ENCODE peak calls at places on chromosomes 13 and 19, in seven cellular contexts. L, W, K, A, Q, B and M are unnamed samples. For H3K27me3, the result is how much of the 10 kb centered on the place peaks cover.

GRCh38 chr19:51024924-51025323 is 1.5 kb downstream of the KLK11 start:
- DNase-seq in K (no peak), Q (no peak), W (no peak), A (no peak), L (no peak), B (no peak), M (no peak)

GRCh38 chr13:51980918-51981317 is 30.3 kb downstream of the ATP7B start:
- DNase-seq in B (no peak), K (no peak), W (no peak), Q (no peak), A (no peak), L (no peak), M (no peak)

GRCh38 chr13:26584713-26585112 is 27.2 kb downstream of the WASF3 start:
- DNase-seq in B (peak), A (peak), W (no peak), Q (no peak), L (no peak), K (no peak), M (no peak)

GRCh38 chr19:39038098-39038497 is 5.7 kb upstream of the FBXO27 start:
- DNase-seq in Q (peak), W (no peak), A (peak), B (peak), L (peak), K (no peak), M (no peak)

GRCh38 chr13:40121711-40122110 is 466.2 kb downstream of the COG6 start:
- DNase-seq in A (no peak), W (no peak), L (no peak), Q (no peak), B (no peak), K (no peak), M (no peak)

GRCh38 chr13:105118577-105118976 is 1416.9 kb downstream of the EFNB2 start:
- DNase-seq in W (no peak), L (no peak), A (no peak), K (no peak), Q (no peak), B (no peak), M (no peak)

GRCh38 chr13:110126391-110126961 is 180.5 kb downstream of the COL4A1 start:
- DNase-seq in K (no peak), A (peak), W (peak), L (no peak), B (peak), Q (peak), M (no peak)

GRCh38 chr19:17183858-17184271 is 31.3 kb upstream of the USE1 start:
- DNase-seq in Q (no peak), A (no peak), B (no peak), L (no peak), K (no peak), W (no peak), M (no peak)

GRCh38 chr13:75931116-75931515 is 295.0 kb downstream of the LMO7 start:
- DNase-seq in B (no peak), W (no peak), L (no peak), A (no peak), K (no peak), Q (no peak), M (no peak)

GRCh38 chr13:60407095-60407494 is 10.1 kb downstream of the TDRD3 start:
- DNase-seq in Q (no peak), W (no peak), K (no peak), L (no peak), A (no peak), B (no peak), M (no peak)

GRCh38 chr13:112897956-112898785 is 70.8 kb upstream of the MCF2L start:
- DNase-seq in W (no peak), K (peak), A (no peak), B (no peak), Q (peak), L (no peak), M (no peak)

GRCh38 chr13:112898786-112899617 is 70.0 kb upstream of the MCF2L start:
- DNase-seq in A (no peak), K (no peak), B (no peak), Q (peak), W (no peak), L (no peak), M (no peak)

GRCh38 chr13:112897603-112897955 is 71.4 kb upstream of the MCF2L start:
- DNase-seq in L (no peak), A (no peak), K (no peak), Q (no peak), W (no peak), B (no peak), M (no peak)

GRCh38 chr13:112895521-112896465 is 73.2 kb upstream of the MCF2L start:
- DNase-seq in Q (no peak), W (no peak), B (no peak), K (no peak), A (no peak), L (no peak), M (no peak)

DNA sequence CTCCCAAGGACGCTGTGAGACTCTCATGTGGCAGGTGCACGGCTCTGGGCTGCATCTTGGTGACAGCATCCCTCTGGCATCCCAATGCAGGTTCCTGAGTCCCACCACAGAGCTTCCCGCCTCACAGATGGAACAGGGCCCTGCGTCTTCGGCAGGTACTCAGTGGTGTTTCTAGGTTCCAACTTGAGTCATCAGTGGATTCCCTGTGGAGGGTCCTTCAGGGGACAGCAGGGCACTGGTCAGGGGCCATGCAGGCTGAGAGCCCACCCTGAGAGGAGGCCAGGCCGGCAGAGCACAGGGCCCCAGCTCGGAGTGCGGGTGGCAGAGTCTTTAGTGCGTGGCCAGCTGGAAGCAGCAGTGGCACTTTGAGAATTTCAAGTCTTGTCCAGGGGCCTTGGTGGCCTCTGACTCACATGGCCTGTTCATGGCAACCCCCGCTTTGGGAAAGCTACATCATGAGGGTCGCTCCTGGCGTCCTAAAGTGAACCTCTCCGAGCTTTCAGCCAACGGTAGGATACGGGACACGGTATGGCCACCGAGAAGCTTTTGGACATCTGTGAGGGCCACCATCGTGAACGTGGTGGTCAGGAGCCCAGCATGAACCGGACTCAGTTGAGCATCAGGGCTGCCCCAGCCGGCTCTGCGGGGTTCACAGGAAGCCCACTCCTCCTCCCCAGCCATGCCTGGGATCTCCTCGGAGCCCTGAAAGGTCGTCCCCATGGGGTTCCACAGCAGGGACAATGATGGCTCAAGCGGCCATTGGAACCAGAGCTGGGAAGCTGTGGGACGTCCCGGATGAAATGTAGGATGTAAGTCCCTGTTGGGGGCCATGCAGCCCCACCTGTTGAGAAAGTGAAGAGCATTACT is 72.0 kb upstream of the MCF2L start:
- DNase-seq in K (no peak), Q (no peak), L (no peak), W (no peak), B (no peak), A (no peak), M (no peak)
- H3K27me3 ChIP-seq in K (under half), Q (under half), L (under half), W (under half), B (under half), A (under half), M (under half)

DNA sequence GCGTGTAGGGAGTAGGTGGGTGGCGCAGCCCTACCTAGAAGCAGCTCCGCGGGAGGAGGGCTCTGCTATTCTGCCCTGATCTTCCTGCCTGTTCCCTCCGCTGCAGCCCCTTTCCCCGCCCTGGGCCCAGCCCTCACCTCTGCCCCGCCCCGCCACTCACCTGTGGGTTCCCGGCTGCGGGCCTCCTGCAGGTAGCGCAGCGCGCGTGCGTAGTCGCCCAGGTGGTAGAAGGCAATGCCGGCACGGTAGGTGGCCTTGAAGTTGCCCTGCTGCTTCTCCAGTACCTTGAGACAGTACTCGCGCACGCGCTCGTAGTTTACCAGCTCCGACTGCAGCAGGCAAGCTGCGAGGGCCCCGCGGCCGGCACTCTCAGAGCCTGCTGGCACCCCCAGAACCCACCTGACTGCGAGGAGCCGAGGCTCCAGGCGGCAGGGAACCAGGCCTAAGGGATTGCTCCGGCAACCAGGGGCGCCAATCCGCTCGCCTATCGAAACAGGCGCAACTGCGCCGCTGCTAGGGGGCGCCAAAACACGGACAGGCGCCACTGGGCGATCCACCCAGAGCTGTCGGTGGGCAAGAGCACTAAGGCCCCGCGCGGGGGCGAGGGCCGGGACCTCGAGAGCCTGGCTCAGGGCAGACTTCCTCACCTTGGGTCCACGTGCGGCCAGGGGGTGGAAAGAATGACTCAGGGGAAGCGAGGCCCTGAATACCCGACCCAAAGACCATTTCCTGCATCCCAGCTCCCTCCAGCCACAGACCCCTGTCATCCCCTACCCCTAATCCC is 965 bp downstream of the TTC9B start:
- DNase-seq in W (no peak), B (no peak), K (no peak), L (peak), Q (no peak), A (peak), M (no peak)
- H3K27me3 ChIP-seq in W (under half), B (under half), K (under half), L (under half), Q (under half), A (under half), M (under half)

DNA sequence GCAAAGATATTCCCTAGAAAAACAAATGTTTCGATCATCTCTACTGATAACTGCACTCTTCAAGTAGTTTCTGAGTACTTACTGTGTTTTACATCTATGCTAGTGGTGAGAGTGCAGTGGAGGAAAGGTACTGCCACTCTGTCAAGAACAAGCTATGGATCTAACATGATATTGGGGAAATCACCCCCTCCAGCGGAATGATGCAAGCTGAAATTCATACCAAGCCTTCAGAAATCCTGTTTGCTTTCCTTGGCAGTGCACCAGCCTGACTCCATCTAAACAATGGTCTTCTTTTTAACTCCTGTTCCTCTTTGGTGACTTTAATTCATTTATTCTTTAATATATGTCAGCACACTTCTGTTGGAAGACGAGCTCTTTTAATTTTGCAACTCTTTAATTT is 238.0 kb downstream of the PCDH9 start:
- DNase-seq in Q (peak), K (no peak), L (no peak), W (no peak), B (peak), A (peak), M (no peak)
- H3K27me3 ChIP-seq in Q (under half), K (under half), L (under half), W (under half), B (under half), A (under half), M (under half)

GRCh38 chr19:662207-662961 is 630 bp downstream of the RNF126 start:
- DNase-seq in W (peak), B (no peak), A (peak), Q (no peak), L (peak), K (no peak), M (no peak)

GRCh38 chr19:662962-663681 is at the start of gene RNF126:
- DNase-seq in B (peak), K (peak), A (peak), L (peak), Q (peak), W (peak), M (no peak)

GRCh38 chr19:664913-665443 is 2.0 kb upstream of the RNF126 start:
- DNase-seq in W (peak), B (peak), L (peak), Q (peak), K (peak), A (peak), M (no peak)

GRCh38 chr19:661427-662196 is 1.4 kb downstream of the RNF126 start:
- DNase-seq in Q (no peak), L (no peak), W (peak), B (no peak), K (no peak), A (peak), M (no peak)

DNA sequence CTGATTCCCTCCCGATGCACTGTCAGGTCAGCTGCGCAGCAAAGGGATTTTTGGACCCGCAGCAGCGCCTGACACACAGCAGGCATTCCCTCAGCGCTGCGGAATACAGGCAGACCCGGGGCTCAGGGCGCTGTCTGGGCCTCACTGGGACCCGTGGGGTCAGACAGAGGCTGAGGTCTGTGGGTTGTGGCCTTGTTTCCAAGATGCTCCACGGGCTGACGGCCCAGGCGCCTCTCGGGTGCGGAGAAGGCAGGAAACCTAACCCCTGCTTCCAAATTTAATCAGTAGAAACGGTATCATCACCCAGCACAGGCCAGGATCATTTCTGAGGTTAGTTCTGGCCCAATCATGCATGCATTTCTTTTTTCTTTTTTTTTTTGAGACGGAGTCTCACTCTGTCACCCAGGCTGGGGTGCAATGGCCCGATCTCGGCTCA is 686 bp upstream of the RNF126 start:
- DNase-seq in Q (no peak), W (no peak), K (no peak), A (no peak), L (no peak), B (no peak), M (no peak)
- H3K27me3 ChIP-seq in Q (under half), W (under half), K (under half), A (under half), L (under half), B (under half), M (under half)

GRCh38 chr19:44759083-44759804 is 10.7 kb downstream of the BCL3 start:
- DNase-seq in B (no peak), Q (no peak), A (no peak), K (no peak), W (no peak), L (no peak), M (no peak)
- H3K27me3 ChIP-seq in B (under half), Q (under half), A (under half), K (under half), W (under half), L (under half), M (under half)

DNA sequence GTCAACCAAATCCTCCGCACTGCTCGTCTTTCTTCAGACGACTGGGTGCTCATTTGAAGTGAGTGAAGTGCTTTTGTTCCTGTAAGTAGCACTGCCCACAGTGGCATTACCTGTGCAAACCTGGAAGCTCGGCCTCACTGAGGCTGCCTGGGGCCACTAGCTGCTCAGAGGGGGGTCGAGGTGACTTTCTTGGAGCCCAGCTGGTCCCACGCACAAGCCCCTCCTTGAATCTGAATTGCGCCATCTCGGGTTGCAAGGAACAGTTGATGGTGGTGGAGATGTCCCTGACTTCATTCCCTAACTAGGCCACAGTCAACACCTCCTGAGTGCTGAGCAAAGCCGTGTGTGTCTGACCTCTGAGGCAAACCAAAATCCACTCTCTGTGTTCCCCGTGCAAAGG is 79.3 kb upstream of the GPR183 start:
- DNase-seq in B (no peak), W (no peak), L (no peak), Q (no peak), K (no peak), A (no peak), M (no peak)
- H3K27me3 ChIP-seq in B (under half), W (under half), L (under half), Q (under half), K (under half), A (under half), M (under half)

GRCh38 chr13:27981006-27981708 is 7.3 kb downstream of the URAD start:
- DNase-seq in L (no peak), W (no peak), Q (no peak), A (no peak), K (peak), B (no peak), M (no peak)

GRCh38 chr13:27979001-27979643 is 9.4 kb downstream of the URAD start:
- DNase-seq in A (no peak), K (peak), B (no peak), Q (no peak), W (no peak), L (no peak), M (no peak)

GRCh38 chr13:27979765-27980279 is 8.7 kb downstream of the URAD start:
- DNase-seq in Q (no peak), L (no peak), W (no peak), K (no peak), A (no peak), B (no peak), M (no peak)

GRCh38 chr13:27982361-27982760 is 6.1 kb downstream of the URAD start:
- DNase-seq in K (no peak), Q (no peak), W (no peak), L (no peak), A (no peak), B (no peak), M (no peak)

GRCh38 chr13:27980280-27980998 is 8.1 kb downstream of the URAD start:
- DNase-seq in K (peak), W (no peak), B (no peak), A (no peak), Q (no peak), L (no peak), M (no peak)
- H3K27me3 ChIP-seq in K (under half), W (half or more), B (half or more), A (half or more), Q (half or more), L (under half), M (under half)